ENCODE peak calls at places on chromosome 14, in five cellular contexts. Y, W, M, T and P are unnamed samples.
A peak's percentile ranks its signal among the peaks of the same experiment; 100 is the strongest.

GRCh38 chr14:104437703-104438102 is 141.9 kb upstream of the C14orf180 start:
- DNase-seq in Y (no peak), W (no peak), M (no peak), T (no peak), P (no peak)

GRCh38 chr14:20606190-20606901 is 15.2 kb upstream of the RNASE12 start:
- DNase-seq in Y (no peak), W (peak; percentile 53), M (no peak), T (peak; percentile 74), P (no peak)

GRCh38 chr14:92559486-92559885 is 45.9 kb downstream of the RIN3 start:
- DNase-seq in Y (no peak), W (no peak), M (no peak), T (no peak), P (no peak)

GRCh38 chr14:54025661-54026060 is 69.0 kb upstream of the BMP4 start:
- DNase-seq in Y (peak; percentile 14), W (peak; percentile 27), M (no peak), T (peak; percentile 62), P (no peak)

GRCh38 chr14:54805521-54806322 is 96.9 kb downstream of the GCH1 start:
- DNase-seq in Y (peak; percentile 15), W (peak; percentile 73), M (peak; percentile 83), T (peak; percentile 89), P (peak; percentile 52)

GRCh38 chr14:24145700-24146621 is at the start of gene PSME2:
- DNase-seq in Y (no peak), W (no peak), M (no peak), T (peak; percentile 31), P (no peak)

GRCh38 chr14:96997996-96998395 is 200.8 kb downstream of the VRK1 start:
- DNase-seq in Y (no peak), W (no peak), M (no peak), T (no peak), P (no peak)

GRCh38 chr14:104891121-104891551 is 26.1 kb downstream of the CEP170B start:
- DNase-seq in Y (no peak), W (no peak), M (peak; percentile 53), T (no peak), P (no peak)

GRCh38 chr14:61562321-61563161 is 132.8 kb upstream of the HIF1A start:
- DNase-seq in Y (peak; percentile 96), W (peak; percentile 99), M (no peak), T (peak; percentile 100), P (peak; percentile 98)

GRCh38 chr14:25411933-25412757 is 362.2 kb upstream of the STXBP6 start:
- DNase-seq in Y (no peak), W (no peak), M (no peak), T (peak; percentile 18), P (no peak)

GRCh38 chr14:24817638-24818053 is 183.7 kb upstream of the GZMB start:
- DNase-seq in Y (no peak), W (no peak), M (no peak), T (peak; percentile 43), P (no peak)

GRCh38 chr14:74771409-74771808 is 8.3 kb downstream of the YLPM1 start:
- DNase-seq in Y (no peak), W (no peak), M (no peak), T (no peak), P (no peak)

GRCh38 chr14:103121846-103122577 is 1.2 kb upstream of the TNFAIP2 start:
- DNase-seq in Y (no peak), W (no peak), M (peak; percentile 96), T (peak; percentile 88), P (no peak)

GRCh38 chr14:53295985-53296582 is 143.0 kb upstream of the DDHD1 start:
- DNase-seq in Y (no peak), W (peak; percentile 22), M (no peak), T (peak; percentile 62), P (no peak)

GRCh38 chr14:24783791-24784190 is 149.8 kb upstream of the GZMB start:
- DNase-seq in Y (no peak), W (no peak), M (no peak), T (no peak), P (no peak)

GRCh38 chr14:98623806-98624430 is 648.1 kb downstream of the BCL11B start:
- DNase-seq in Y (no peak), W (no peak), M (no peak), T (no peak), P (no peak)

GRCh38 chr14:54840336-54840735 is 62.3 kb downstream of the GCH1 start:
- DNase-seq in Y (no peak), W (no peak), M (no peak), T (no peak), P (no peak)

GRCh38 chr14:55661029-55661428 is 81.0 kb downstream of the KTN1 start:
- DNase-seq in Y (no peak), W (no peak), M (no peak), T (no peak), P (no peak)

GRCh38 chr14:24094839-24095195 is 706 bp downstream of the PCK2 start:
- DNase-seq in Y (no peak), W (no peak), M (no peak), T (peak; percentile 14), P (no peak)

GRCh38 chr14:73627033-73627432 is 14.7 kb downstream of the ACOT6 start:
- DNase-seq in Y (no peak), W (no peak), M (no peak), T (no peak), P (no peak)

GRCh38 chr14:75566321-75566720 is 12.1 kb upstream of the FLVCR2 start:
- DNase-seq in Y (no peak), W (no peak), M (no peak), T (peak; percentile 38), P (no peak)

GRCh38 chr14:93045965-93046695 is 69.6 kb downstream of the ITPK1 start:
- DNase-seq in Y (no peak), W (peak; percentile 68), M (peak; percentile 52), T (peak; percentile 60), P (peak; percentile 24)

GRCh38 chr14:74888164-74889158 is 6.7 kb downstream of the DLST start:
- DNase-seq in Y (no peak), W (no peak), M (no peak), T (peak; percentile 20), P (no peak)

GRCh38 chr14:81453166-81453766 is 53.1 kb upstream of the STON2 start:
- DNase-seq in Y (no peak), W (peak; percentile 39), M (no peak), T (peak; percentile 72), P (peak; percentile 31)

GRCh38 chr14:92417759-92418158 is 94.8 kb downstream of the SLC24A4 start:
- DNase-seq in Y (no peak), W (no peak), M (no peak), T (no peak), P (no peak)

GRCh38 chr14:34496679-34497513 is 34.9 kb upstream of the SPTSSA start:
- DNase-seq in Y (peak; percentile 93), W (peak; percentile 100), M (no peak), T (peak; percentile 99), P (peak; percentile 96)

GRCh38 chr14:96584199-96584906 is 82.2 kb downstream of the PAPOLA start:
- DNase-seq in Y (no peak), W (no peak), M (no peak), T (peak; percentile 20), P (no peak)

GRCh38 chr14:99753225-99754140 is 39.7 kb upstream of the EML1 start:
- DNase-seq in Y (no peak), W (no peak), M (no peak), T (no peak), P (no peak)

GRCh38 chr14:106845286-106846087 is 1319.1 kb downstream of the TMEM121 start:
- DNase-seq in Y (no peak), W (no peak), M (peak; percentile 88), T (peak; percentile 68), P (no peak)

GRCh38 chr14:23175823-23176222 is 7.6 kb downstream of the SLC7A8 start:
- DNase-seq in Y (peak; percentile 95), W (no peak), M (no peak), T (peak; percentile 48), P (no peak)

GRCh38 chr14:98325761-98326160 is 946.2 kb downstream of the BCL11B start:
- DNase-seq in Y (no peak), W (no peak), M (no peak), T (no peak), P (no peak)

GRCh38 chr14:104678901-104679705 is 10.3 kb upstream of the INF2 start:
- DNase-seq in Y (no peak), W (no peak), M (peak; percentile 78), T (no peak), P (no peak)

GRCh38 chr14:21852775-21853174 is 179.2 kb upstream of the OR4E1 start:
- DNase-seq in Y (no peak), W (no peak), M (no peak), T (no peak), P (no peak)
- TF ChIP-seq CTCF in Y (no peak), W (no peak), M (no peak), T (no peak), P (no peak)

GRCh38 chr14:59566725-59567124 is 9.9 kb downstream of the CCDC175 start:
- DNase-seq in Y (no peak), W (no peak), M (no peak), T (no peak), P (no peak)
- TF ChIP-seq CTCF in Y (no peak), W (no peak), M (no peak), T (no peak), P (no peak)

GRCh38 chr14:49687942-49688700 is at the start of gene POLE2:
- DNase-seq in Y (peak; percentile 15), W (peak; percentile 45), M (peak; percentile 91), T (peak; percentile 72), P (no peak)
- TF ChIP-seq CTCF in Y (no peak), W (peak; percentile 17), M (no peak), T (no peak), P (no peak)

GRCh38 chr14:29536886-29537511 is 390.6 kb downstream of the PRKD1 start:
- DNase-seq in Y (no peak), W (peak; percentile 1), M (no peak), T (peak; percentile 58), P (no peak)
- TF ChIP-seq CTCF in Y (peak; percentile 54), W (peak; percentile 34), M (no peak), T (peak; percentile 38), P (peak; percentile 43)

DNA sequence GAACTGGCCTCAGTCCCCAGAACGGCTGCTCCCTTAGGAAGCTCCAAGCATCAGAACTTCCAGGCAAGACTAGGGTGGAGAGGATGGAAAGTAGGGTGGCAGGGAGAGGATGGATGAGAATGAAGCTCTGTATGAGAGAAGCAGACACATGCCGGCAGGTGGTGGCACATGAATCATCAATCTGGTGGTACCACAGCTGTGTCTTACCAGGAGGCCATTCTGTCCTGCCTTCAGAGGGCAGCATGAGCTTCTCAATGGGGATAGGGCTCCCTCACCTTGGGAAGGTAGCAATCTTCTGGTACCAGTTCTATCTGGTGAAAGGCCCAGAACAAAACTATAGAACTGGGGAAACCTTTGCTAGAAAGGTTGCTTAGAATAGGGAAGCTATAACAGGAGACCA is 55.4 kb upstream of the PYGL start:
- DNase-seq in Y (no peak), W (no peak), M (no peak), T (no peak), P (no peak)
- TF ChIP-seq CTCF in Y (no peak), W (no peak), M (no peak), T (no peak), P (no peak)

GRCh38 chr14:64238049-64238448 is 56.1 kb downstream of the ESR2 start:
- DNase-seq in Y (no peak), W (no peak), M (no peak), T (no peak), P (no peak)
- TF ChIP-seq CTCF in Y (no peak), W (no peak), M (no peak), T (no peak), P (no peak)

GRCh38 chr14:68921666-68922065 is 57.4 kb downstream of the ACTN1 start:
- DNase-seq in Y (no peak), W (no peak), M (no peak), T (no peak), P (no peak)
- TF ChIP-seq CTCF in Y (peak; percentile 21), W (peak; percentile 38), M (no peak), T (peak; percentile 13), P (no peak)